ENCODE peak calls at places on chromosomes 2 and 18, in four cellular contexts. G, K, I and C are unnamed samples.
A peak's percentile ranks its signal among the peaks of the same experiment; 100 is the strongest.

GRCh38 chr18:54776282-54776977 is 51.8 kb upstream of the RAB27B start:
- DNase-seq in G (peak; percentile 95), K (no peak), I (peak; percentile 97), C (peak; percentile 94)

GRCh38 chr2:25539141-25539540 is 134.2 kb downstream of the DTNB start:
- DNase-seq in K (no peak), G (no peak), I (no peak), C (no peak)

GRCh38 chr2:35495182-35495581 is 860.4 kb upstream of the CRIM1 start:
- DNase-seq in G (no peak), I (no peak), K (no peak), C (no peak)

GRCh38 chr18:9494778-9495302 is 19.5 kb downstream of the RALBP1 start:
- DNase-seq in I (no peak), G (no peak), K (no peak), C (no peak)

GRCh38 chr18:8706981-8707940 is 1.9 kb downstream of the MTCL1 start:
- DNase-seq in I (peak; percentile 56), G (peak; percentile 66), K (no peak), C (no peak)

GRCh38 chr18:38497281-38497680 is 931.7 kb upstream of the CELF4 start:
- DNase-seq in G (no peak), K (no peak), I (no peak), C (no peak)

GRCh38 chr2:191291471-191291870 is 46.3 kb downstream of the MYO1B start:
- DNase-seq in K (no peak), I (no peak), G (no peak), C (no peak)

GRCh38 chr2:122704109-122704563 is 948.7 kb downstream of the TSN start:
- DNase-seq in I (no peak), G (no peak), K (no peak), C (no peak)

GRCh38 chr2:226693521-226693920 is 106.1 kb downstream of the IRS1 start:
- DNase-seq in I (no peak), K (no peak), G (no peak), C (no peak)

GRCh38 chr2:106054880-106055655 is 139.0 kb downstream of the UXS1 start:
- DNase-seq in G (no peak), K (no peak), I (no peak), C (no peak)
- H3K4me3 ChIP-seq in G (no peak overlapping the region), K (no peak overlapping the region), I (no peak overlapping the region), C (no peak overlapping the region)

GRCh38 chr18:36130883-36131653 is 1.4 kb downstream of the ELP2 start:
- DNase-seq in K (no peak), I (no peak), G (no peak), C (no peak)
- TF ChIP-seq CTCF in K (no peak), I (no peak), G (no peak), C (no peak)

GRCh38 chr2:29064746-29065478 is 9.4 kb downstream of the PCARE start:
- DNase-seq in K (no peak), G (no peak), I (peak; percentile 19), C (no peak)

GRCh38 chr2:29066989-29067605 is 7.2 kb downstream of the PCARE start:
- DNase-seq in K (no peak), G (no peak), I (peak; percentile 16), C (no peak)

GRCh38 chr2:29063646-29064372 is 10.5 kb downstream of the PCARE start:
- DNase-seq in I (peak; percentile 33), G (no peak), K (no peak), C (no peak)

GRCh38 chr2:29066271-29066860 is 8.0 kb downstream of the PCARE start:
- DNase-seq in K (no peak), I (peak; percentile 27), G (no peak), C (no peak)

DNA sequence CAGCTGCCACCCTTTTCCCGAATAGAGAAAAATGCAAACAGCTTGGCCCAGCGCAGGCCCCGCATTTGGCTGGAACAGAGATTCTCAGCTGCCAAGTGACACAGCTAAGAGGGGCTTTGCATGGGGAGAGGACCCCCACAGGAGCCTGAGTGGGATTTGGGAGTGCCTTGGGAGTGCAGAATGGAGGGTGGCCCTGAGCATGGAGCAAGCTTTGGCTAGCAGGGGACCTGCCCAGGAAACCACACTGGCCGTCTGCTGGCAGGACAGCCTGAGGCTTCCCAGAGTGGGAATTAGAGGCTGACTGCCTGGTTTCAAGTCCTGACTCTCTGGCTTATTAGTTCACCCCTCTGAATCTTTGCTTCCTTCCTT is 8.9 kb downstream of the PCARE start:
- DNase-seq in G (no peak), K (no peak), I (peak; percentile 21), C (no peak)
- H3K4me3 ChIP-seq in G (no peak overlapping the region), K (no peak overlapping the region), I (no peak overlapping the region), C (no peak overlapping the region)

GRCh38 chr2:40256649-40257048 is 195.2 kb downstream of the SLC8A1 start:
- DNase-seq in K (no peak), I (no peak), G (no peak), C (no peak)
- TF ChIP-seq CTCF in K (no peak), I (peak; percentile 53), G (peak; percentile 31), C (peak; percentile 55)

GRCh38 chr2:84459944-84460429 is 907 bp upstream of the SUCLG1 start:
- DNase-seq in I (peak; percentile 41), G (no peak), K (no peak), C (no peak)
- H3K4me3 ChIP-seq in I (peak overlapping the region; percentile 92), G (peak overlapping the region; percentile 94), K (peak overlapping the region; percentile 77), C (peak overlapping the region; percentile 86)

GRCh38 chr2:110827518-110827917 is 95.1 kb downstream of the ACOXL start:
- DNase-seq in G (no peak), K (no peak), I (no peak), C (no peak)

GRCh38 chr2:110819711-110820110 is 87.3 kb downstream of the ACOXL start:
- DNase-seq in G (no peak), K (no peak), I (no peak), C (no peak)

GRCh38 chr2:110820128-110820527 is 87.8 kb downstream of the ACOXL start:
- DNase-seq in G (no peak), I (no peak), K (no peak), C (no peak)

GRCh38 chr2:110818767-110819481 is 86.6 kb downstream of the ACOXL start:
- DNase-seq in I (no peak), K (no peak), G (no peak), C (no peak)

GRCh38 chr2:110823165-110823564 is 90.8 kb downstream of the ACOXL start:
- DNase-seq in I (no peak), K (no peak), G (no peak), C (no peak)
- TF ChIP-seq CTCF in I (no peak), K (no peak), G (no peak), C (no peak)

DNA sequence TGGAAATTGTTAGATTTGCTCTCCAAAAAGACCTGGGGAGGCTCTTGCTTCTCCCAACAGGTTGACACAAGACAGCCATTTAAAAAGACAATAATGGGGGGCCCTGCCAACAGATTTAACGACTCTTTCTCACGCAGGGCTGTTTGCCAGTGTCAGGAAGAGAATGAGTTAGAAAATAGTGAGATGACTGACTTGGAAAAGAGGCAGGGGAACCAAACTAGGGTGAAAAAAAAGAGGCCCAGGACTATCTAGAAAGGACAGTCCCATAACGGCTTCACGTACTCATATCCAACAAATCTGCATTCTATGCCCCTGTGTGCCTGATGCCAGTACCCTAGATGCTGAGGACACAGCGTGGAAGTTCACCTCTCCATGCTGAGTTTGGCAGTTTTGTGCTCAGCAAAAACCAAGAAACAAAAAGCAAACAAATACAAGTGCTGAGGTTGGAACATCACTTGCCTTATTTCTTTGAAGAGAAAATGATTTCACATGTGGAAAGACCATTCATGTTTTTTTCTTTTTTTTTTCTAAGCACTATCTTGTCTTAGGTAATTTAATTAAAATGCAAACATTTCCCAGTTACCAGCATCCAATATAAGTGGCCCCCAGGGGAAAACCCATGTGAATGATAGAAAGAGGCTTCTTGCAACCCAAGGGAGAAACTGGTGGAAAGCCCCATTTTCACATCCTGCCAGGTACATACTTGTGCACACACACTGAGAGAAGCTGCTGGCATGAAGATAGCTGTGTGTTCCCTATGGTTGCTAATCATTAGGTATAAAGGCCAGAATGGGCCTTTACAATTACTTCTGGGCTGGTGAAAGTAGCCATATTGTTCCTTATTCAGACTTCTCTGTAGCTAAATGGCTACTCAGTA is 10.6 kb upstream of the WIPF1 start:
- DNase-seq in G (no peak), K (no peak), I (no peak), C (no peak)
- H3K4me3 ChIP-seq in G (no peak overlapping the region), K (no peak overlapping the region), I (no peak overlapping the region), C (no peak overlapping the region)

DNA sequence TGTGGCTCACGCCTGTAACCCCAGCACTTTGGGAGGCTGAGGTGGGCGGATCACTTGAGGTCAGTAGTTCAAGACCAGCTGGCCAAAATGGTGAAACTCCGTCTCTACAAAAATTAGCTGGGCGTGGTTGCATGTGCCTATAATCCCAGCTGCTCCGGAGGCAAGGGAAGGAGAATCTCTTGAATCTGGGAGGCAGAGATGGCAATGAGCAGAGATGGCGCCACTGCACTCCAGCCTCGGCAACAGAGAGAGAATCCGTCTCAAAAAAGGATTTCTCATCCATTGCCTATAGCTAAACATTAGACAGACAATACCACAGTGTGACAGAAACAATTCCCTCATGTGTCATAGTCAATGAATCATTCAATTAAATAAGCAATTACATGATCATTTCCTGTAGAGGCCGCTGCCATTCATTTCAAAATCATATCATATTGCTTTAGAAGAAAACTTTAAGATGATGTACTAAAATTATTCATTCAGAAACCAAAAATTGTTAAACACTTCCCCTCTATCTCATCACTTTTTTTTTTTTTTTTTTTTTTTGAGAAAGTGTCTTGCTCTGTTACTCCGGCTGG is 69.5 kb upstream of the TGIF1 start:
- DNase-seq in G (no peak), K (no peak), I (peak; percentile 81), C (no peak)
- TF ChIP-seq CTCF in G (no peak), K (no peak), I (peak; percentile 44), C (peak; percentile 8)